ENCODE peak calls at places on chromosomes 2 and 18, in six cellular contexts. Q is A549, O is A673, L is T follicular helper cell, M is suprapubic skin, R is H7. C is an unnamed sample.

GRCh38 chr2:37586663-37587409 is 84.6 kb downstream of the CDC42EP3 start:
- DNase-seq in Q (no peak), O (peak), L (no peak), M (no peak), R (no peak), C (no peak)

GRCh38 chr2:221042926-221043325 is 529.2 kb downstream of the EPHA4 start:
- DNase-seq in Q (no peak), O (no peak), L (no peak), M (no peak), R (no peak), C (no peak)

GRCh38 chr2:231069379-231070054 is 12.8 kb downstream of the PSMD1 start:
- DNase-seq in Q (no peak), O (no peak), L (no peak), M (no peak), R (no peak), C (no peak)

GRCh38 chr2:109662889-109663288 is 48.7 kb downstream of the SOWAHC start:
- DNase-seq in Q (no peak), O (no peak), L (no peak), M (peak), R (no peak), C (no peak)

GRCh38 chr2:162579986-162580385 is 236.1 kb downstream of the GCA start:
- DNase-seq in Q (no peak), O (no peak), L (no peak), M (no peak), R (no peak), C (no peak)

GRCh38 chr2:26849056-26850001 is 1.4 kb downstream of the DPYSL5 start:
- DNase-seq in Q (no peak), O (peak), L (no peak), M (no peak), R (peak), C (no peak)

GRCh38 chr18:12000072-12000659 is 18.9 kb downstream of the IMPA2 start:
- DNase-seq in Q (no peak), O (no peak), L (no peak), M (no peak), R (no peak), C (no peak)

GRCh38 chr2:172693037-172693436 is 42.6 kb upstream of the RAPGEF4 start:
- DNase-seq in Q (peak), O (peak), L (no peak), M (no peak), R (no peak), C (no peak)

GRCh38 chr2:119723121-119723635 is 36.5 kb upstream of the PTPN4 start:
- DNase-seq in Q (no peak), O (no peak), L (no peak), M (no peak), R (no peak), C (no peak)

GRCh38 chr2:203811491-203812221 is 55.9 kb upstream of the CTLA4 start:
- DNase-seq in Q (peak), O (peak), L (peak), M (peak), R (no peak), C (peak)

GRCh38 chr2:237686659-237687136 is 59.3 kb downstream of the LRRFIP1 start:
- DNase-seq in Q (no peak), O (no peak), L (no peak), M (peak), R (no peak), C (no peak)

GRCh38 chr2:121663458-121663857 is 14.2 kb upstream of the CLASP1 start:
- DNase-seq in Q (no peak), O (no peak), L (no peak), M (no peak), R (no peak), C (no peak)

GRCh38 chr2:2662847-2663356 is 331.8 kb upstream of the MYT1L start:
- DNase-seq in Q (no peak), O (no peak), L (no peak), M (no peak), R (no peak), C (no peak)

GRCh38 chr2:54613361-54613760 is 110.1 kb upstream of the EML6 start:
- DNase-seq in Q (no peak), O (peak), L (no peak), M (no peak), R (no peak), C (no peak)

GRCh38 chr2:86284987-86285386 is 52.4 kb downstream of the REEP1 start:
- DNase-seq in Q (no peak), O (no peak), L (no peak), M (no peak), R (no peak), C (no peak)

C was measured in stimulated activated effector memory CD8-positive, alpha-beta T cell treated with anti-CD3 and anti-CD28 coated beads, Interleukin-12 subunit alpha, Interleukin-12 subunit beta, amount 100 ng/mL, for 72 hours.